ENCODE peak calls at places on chromosomes 3 and 15, in six cellular contexts. G is AG04449, Z is cardiac fibroblast, P is NB4, A is psoas muscle, Y is GM06990. U is an unnamed sample.

GRCh38 chr3:47370887-47371697 is 9.7 kb upstream of the PTPN23 start:
- DNase-seq in Y (no peak), P (peak), G (no peak), A (no peak), Z (no peak), U (no peak)

GRCh38 chr15:50872832-50873231 is 35.7 kb upstream of the AP4E1 start:
- DNase-seq in P (no peak), Y (no peak), A (no peak), G (no peak), Z (no peak), U (no peak)

GRCh38 chr15:74201656-74202420 is 749 bp downstream of the STRA6 start:
- DNase-seq in Y (no peak), G (no peak), Z (no peak), A (no peak), P (no peak), U (no peak)

GRCh38 chr15:93141373-93141790 is 52.4 kb upstream of the RGMA start:
- DNase-seq in P (peak), G (no peak), Y (no peak), Z (no peak), A (no peak), U (no peak)

GRCh38 chr15:88954431-88955277 is 41.5 kb upstream of the MFGE8 start:
- DNase-seq in A (peak), G (peak), P (peak), Z (peak), Y (peak), U (no peak)

GRCh38 chr3:15438988-15439387 is 11.6 kb downstream of the EAF1 start:
- DNase-seq in P (no peak), A (no peak), G (no peak), Y (no peak), Z (peak), U (no peak)

GRCh38 chr15:70976856-70977255 is 84.2 kb downstream of the LRRC49 start:
- DNase-seq in A (no peak), G (peak), Z (peak), P (no peak), Y (no peak), U (peak)

GRCh38 chr3:35908366-35909232 is 269.3 kb downstream of the ARPP21 start:
- DNase-seq in Z (peak), P (peak), G (peak), A (peak), Y (no peak), U (peak)

GRCh38 chr3:66536791-66537190 is 36.0 kb upstream of the LRIG1 start:
- DNase-seq in P (no peak), A (no peak), Y (no peak), G (no peak), Z (no peak), U (no peak)

GRCh38 chr15:98873441-98874218 is 134.0 kb downstream of the PGPEP1L start:
- DNase-seq in P (peak), Z (peak), G (no peak), A (no peak), Y (no peak), U (no peak)

GRCh38 chr3:38655708-38656300 is 6.3 kb upstream of the SCN5A start:
- DNase-seq in P (peak), A (no peak), Y (no peak), G (no peak), Z (peak), U (peak)

GRCh38 chr3:87191641-87192040 is 35.5 kb upstream of the CHMP2B start:
- DNase-seq in G (no peak), Y (no peak), Z (no peak), P (no peak), A (no peak), U (no peak)

GRCh38 chr15:47708595-47708994 is 8.7 kb upstream of the SEMA6D start:
- DNase-seq in G (no peak), Z (no peak), Y (no peak), A (no peak), P (no peak), U (no peak)

GRCh38 chr3:27253831-27254230 is 115.4 kb downstream of the NEK10 start:
- DNase-seq in A (no peak), Z (peak), P (peak), G (no peak), Y (no peak), U (peak)

GRCh38 chr15:84736375-84736774 is 12.0 kb upstream of the ZNF592 start:
- DNase-seq in G (no peak), P (no peak), A (no peak), Y (peak), Z (no peak), U (no peak)

GRCh38 chr15:35397027-35397426 is 148.9 kb downstream of the DPH6 start:
- DNase-seq in Y (no peak), P (no peak), Z (no peak), A (no peak), G (no peak), U (no peak)

GRCh38 chr3:50493086-50493485 is 10.3 kb downstream of the CACNA2D2 start:
- DNase-seq in A (no peak), Y (no peak), G (no peak), P (no peak), Z (no peak), U (no peak)

GRCh38 chr3:52136513-52136912 is 17.7 kb downstream of the POC1A start:
- DNase-seq in A (peak), G (no peak), P (no peak), Y (no peak), Z (no peak), U (no peak)

GRCh38 chr15:70853855-70854668 is at the start of gene LARP6:
- DNase-seq in P (peak), G (no peak), Z (peak), A (peak), Y (peak), U (no peak)

GRCh38 chr15:26838742-26839460 is 28.0 kb upstream of the GABRA5 start:
- DNase-seq in A (no peak), P (peak), Z (no peak), Y (no peak), G (no peak), U (no peak)

GRCh38 chr15:70121656-70122297 is 24.1 kb upstream of the TLE3 start:
- DNase-seq in P (no peak), G (no peak), Y (no peak), Z (peak), A (peak), U (peak)

GRCh38 chr15:39213385-39213840 is 367.5 kb upstream of the THBS1 start:
- DNase-seq in A (no peak), Z (peak), P (peak), Y (no peak), G (peak), U (peak)

GRCh38 chr15:64635486-64635815 is 139.9 kb downstream of the RBPMS2 start:
- DNase-seq in G (peak), A (no peak), P (peak), Z (peak), Y (no peak), U (peak)

GRCh38 chr15:59736181-59736580 is 47.1 kb upstream of the BNIP2 start:
- DNase-seq in A (no peak), Y (no peak), Z (no peak), P (no peak), G (no peak), U (no peak)

GRCh38 chr3:111744611-111745010 is 114.5 kb upstream of the PHLDB2 start:
- DNase-seq in G (no peak), Z (no peak), Y (no peak), A (no peak), P (no peak), U (no peak)

GRCh38 chr3:114451051-114451451 is 157.2 kb downstream of the TIGIT start:
- DNase-seq in Y (no peak), Z (peak), P (no peak), A (no peak), G (no peak), U (no peak)

GRCh38 chr15:57321973-57322601 is 54.2 kb upstream of the CGNL1 start:
- DNase-seq in G (no peak), P (no peak), A (no peak), Y (no peak), Z (no peak), U (no peak)

GRCh38 chr3:184296616-184297015 is 2.4 kb upstream of the PSMD2 start:
- DNase-seq in P (no peak), Z (no peak), G (no peak), A (no peak), Y (no peak), U (no peak)

GRCh38 chr3:105013657-105014056 is 353.1 kb upstream of the ALCAM start:
- DNase-seq in G (no peak), Y (no peak), P (no peak), Z (no peak), A (no peak), U (no peak)

GRCh38 chr3:32137870-32138269 is 31.4 kb downstream of the GPD1L start:
- DNase-seq in Y (no peak), Z (no peak), G (no peak), P (no peak), A (no peak), U (no peak)

GRCh38 chr15:70447081-70447480 is 316.3 kb downstream of the UACA start:
- DNase-seq in Y (no peak), P (no peak), Z (no peak), G (no peak), A (no peak), U (no peak)

GRCh38 chr3:129723558-129724324 is 117.3 kb upstream of the PLXND1 start:
- DNase-seq in A (peak), G (peak), P (no peak), Y (no peak), Z (peak), U (peak)

GRCh38 chr3:56801151-56801596 is 575 bp downstream of the ARHGEF3 start:
- DNase-seq in Z (no peak), G (no peak), Y (no peak), P (no peak), A (no peak), U (no peak)
- TF ChIP-seq CTCF in Z (no peak), G (no peak), Y (no peak), P (no peak), A (no peak), U (no peak)

GRCh38 chr15:41659190-41659589 is 1.0 kb upstream of the MGA start:
- DNase-seq in P (peak), Z (no peak), G (no peak), A (no peak), Y (no peak), U (no peak)
- H3K4me3 ChIP-seq in P (no peak), Z (no peak), G (no peak), A (no peak), Y (no peak), U (no peak)

DNA sequence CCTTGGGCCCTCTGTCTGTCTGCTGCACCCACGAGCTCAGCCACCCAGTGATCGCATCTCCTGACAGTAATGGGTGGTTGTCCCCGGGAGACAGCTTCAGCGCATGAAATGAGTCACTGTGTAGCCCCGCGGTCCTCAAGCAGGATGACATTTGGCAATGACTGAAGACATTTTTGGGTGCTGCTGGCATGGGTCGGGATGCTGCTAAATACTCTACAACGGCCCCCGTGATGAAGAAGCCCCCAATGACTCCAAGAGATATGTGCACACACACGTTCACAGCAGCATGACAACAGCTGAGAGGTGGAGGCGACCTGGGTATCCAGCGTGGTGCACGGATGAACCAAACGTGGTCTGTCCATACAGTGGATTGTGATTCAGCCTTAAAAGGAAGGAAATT is 17.4 kb upstream of the ZXDC start:
- DNase-seq in P (peak), Y (no peak), Z (no peak), A (no peak), G (no peak), U (no peak)
- TF ChIP-seq CTCF in P (no peak), Y (no peak), Z (no peak), A (no peak), G (no peak), U (no peak)

DNA sequence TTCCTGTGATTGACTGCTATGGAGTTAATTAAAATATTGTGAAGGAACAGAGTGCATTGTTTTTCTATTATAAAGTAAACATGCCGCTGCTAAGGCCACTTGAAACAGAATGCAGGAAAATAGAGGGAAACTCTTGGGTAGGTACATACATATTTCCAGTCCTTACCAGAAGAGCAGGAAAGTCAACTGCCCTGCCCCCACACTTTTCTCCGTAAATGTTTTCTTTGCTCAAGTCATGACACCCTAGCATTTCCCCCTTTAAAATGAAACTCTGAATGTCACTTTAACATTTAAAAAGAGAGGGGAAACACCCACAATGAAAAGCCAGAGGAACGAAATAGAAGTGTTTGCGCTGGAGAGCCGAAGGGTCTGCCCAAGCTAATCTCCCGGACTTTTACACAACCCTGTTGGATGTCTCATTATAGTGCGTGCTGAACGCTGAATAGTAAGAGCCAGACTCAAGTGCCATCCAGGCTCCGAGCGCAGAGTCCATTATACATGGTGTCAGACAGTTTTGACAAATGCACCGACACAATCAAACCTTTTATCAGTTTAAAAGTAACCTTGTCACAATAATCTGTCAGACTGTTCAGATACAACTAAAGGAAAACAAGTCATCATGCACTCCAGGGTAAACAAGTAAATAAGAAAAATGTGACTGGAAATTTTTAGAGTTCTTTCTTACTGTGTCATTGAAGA is 159.6 kb downstream of the RBMS3 start:
- DNase-seq in Y (no peak), G (no peak), P (no peak), Z (no peak), A (peak), U (no peak)
- H3K4me3 ChIP-seq in Y (peak), G (no peak), P (no peak), Z (no peak), A (peak), U (peak)

GRCh38 chr3:113339616-113340244 is 101.6 kb downstream of the CFAP44 start:
- DNase-seq in P (no peak), Y (no peak), A (no peak), Z (no peak), G (no peak), U (no peak)
- TF ChIP-seq CTCF in P (peak), Y (no peak), A (no peak), Z (no peak), G (no peak), U (peak)

DNA sequence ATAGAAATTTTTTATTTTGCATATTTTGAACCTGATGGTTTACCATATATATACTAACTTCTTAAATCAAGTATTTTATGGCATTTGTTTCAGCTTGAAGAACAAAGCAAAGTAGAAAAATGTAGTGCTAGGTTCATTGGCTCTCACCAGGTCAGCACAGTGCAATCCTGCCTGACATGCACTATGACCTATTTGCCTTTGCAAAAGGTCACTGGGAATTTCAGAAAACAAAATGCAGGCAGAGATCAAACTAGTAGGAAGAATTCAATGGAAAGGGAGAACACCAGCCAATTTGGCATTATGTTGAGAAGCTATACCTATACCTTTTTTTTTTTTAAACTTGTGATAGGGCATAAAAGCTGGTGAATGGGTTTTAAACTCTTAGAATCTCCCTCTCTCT is 329.8 kb upstream of the SGO1 start:
- DNase-seq in P (no peak), Z (no peak), G (no peak), A (no peak), Y (no peak), U (no peak)
- H3K4me3 ChIP-seq in P (no peak), Z (no peak), G (no peak), A (no peak), Y (no peak), U (no peak)

DNA sequence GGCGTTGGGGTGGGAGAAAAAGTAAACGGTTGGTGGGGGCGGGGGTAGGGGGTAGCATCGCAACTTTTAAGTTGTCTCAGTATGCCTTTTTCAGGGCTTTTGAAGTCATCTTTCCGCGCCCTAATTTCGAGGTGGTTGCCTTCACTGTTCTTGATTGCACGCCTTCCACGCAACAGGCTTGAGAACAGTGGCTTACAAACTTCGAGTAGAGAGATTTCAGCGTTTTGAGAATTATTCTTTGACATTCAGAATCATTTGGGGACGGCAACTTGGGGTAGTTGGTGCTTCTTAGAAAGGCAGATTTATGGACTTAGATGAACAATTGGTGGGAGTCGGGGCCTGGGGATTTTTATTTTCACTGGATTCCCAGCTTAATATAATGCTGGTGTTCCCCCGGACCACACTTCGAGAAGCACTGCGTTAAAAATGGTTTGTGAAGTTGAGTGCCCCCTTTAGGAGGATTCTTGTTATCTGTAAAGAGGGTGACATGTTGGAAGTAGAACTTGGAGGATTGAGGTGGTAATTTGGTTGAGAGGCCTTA is 880 bp downstream of the PPP4R2 start:
- DNase-seq in Z (peak), G (no peak), Y (no peak), P (peak), A (no peak), U (peak)
- TF ChIP-seq CTCF in Z (peak), G (peak), Y (peak), P (peak), A (peak), U (peak)

U was measured in astrocyte of the cerebellum.